ENCODE peak calls at places on chromosomes 4 and X, in nine cellular contexts. One of them, this sample, is unnamed.

GRCh38 chrX:120419465-120419864 is 49.6 kb downstream of the LAMP2 start:
- DNase-seq in AG04450: no peak
- DNase-seq in activated CD4-positive, CD25-positive, alpha-beta regulatory T cell treated with anti-CD3 and anti-CD28 coated beads, Interleukin-2, amount 50 U/mL, for 16 hours: no peak
- DNase-seq in trophoblast cell: no peak
- DNase-seq in COLO829: no peak
- DNase-seq in HT1080: no peak
- DNase-seq in heart right ventricle: no peak
- DNase-seq in heart left ventricle: no peak
- DNase-seq in BE2C: no peak
- DNase-seq in this sample: no peak

GRCh38 chr4:23614284-23614892 is 275.5 kb downstream of the PPARGC1A start:
- DNase-seq in AG04450: no peak
- DNase-seq in activated CD4-positive, CD25-positive, alpha-beta regulatory T cell treated with anti-CD3 and anti-CD28 coated beads, Interleukin-2, amount 50 U/mL, for 16 hours: no peak
- DNase-seq in trophoblast cell: peak
- DNase-seq in COLO829: peak
- DNase-seq in HT1080: peak
- DNase-seq in heart right ventricle: no peak
- DNase-seq in heart left ventricle: no peak
- DNase-seq in BE2C: peak
- DNase-seq in this sample: no peak

GRCh38 chr4:24850669-24851068 is 55.3 kb downstream of the SOD3 start:
- DNase-seq in AG04450: peak
- DNase-seq in activated CD4-positive, CD25-positive, alpha-beta regulatory T cell treated with anti-CD3 and anti-CD28 coated beads, Interleukin-2, amount 50 U/mL, for 16 hours: no peak
- DNase-seq in trophoblast cell: no peak
- DNase-seq in COLO829: peak
- DNase-seq in HT1080: peak
- DNase-seq in heart right ventricle: no peak
- DNase-seq in heart left ventricle: no peak
- DNase-seq in BE2C: no peak
- DNase-seq in this sample: peak

GRCh38 chr4:174256277-174256713 is 27.2 kb downstream of the FBXO8 start:
- DNase-seq in AG04450: no peak
- DNase-seq in activated CD4-positive, CD25-positive, alpha-beta regulatory T cell treated with anti-CD3 and anti-CD28 coated beads, Interleukin-2, amount 50 U/mL, for 16 hours: no peak
- DNase-seq in trophoblast cell: no peak
- DNase-seq in COLO829: no peak
- DNase-seq in HT1080: no peak
- DNase-seq in heart right ventricle: no peak
- DNase-seq in heart left ventricle: no peak
- DNase-seq in BE2C: no peak
- DNase-seq in this sample: peak

GRCh38 chr4:28654618-28655017 is 1794.0 kb downstream of the STIM2 start:
- DNase-seq in AG04450: no peak
- DNase-seq in activated CD4-positive, CD25-positive, alpha-beta regulatory T cell treated with anti-CD3 and anti-CD28 coated beads, Interleukin-2, amount 50 U/mL, for 16 hours: no peak
- DNase-seq in trophoblast cell: no peak
- DNase-seq in COLO829: peak
- DNase-seq in HT1080: peak
- DNase-seq in heart right ventricle: no peak
- DNase-seq in heart left ventricle: no peak
- DNase-seq in BE2C: no peak
- DNase-seq in this sample: no peak

GRCh38 chr4:25580633-25581467 is 74.8 kb upstream of the SLC34A2 start:
- DNase-seq in AG04450: no peak
- DNase-seq in activated CD4-positive, CD25-positive, alpha-beta regulatory T cell treated with anti-CD3 and anti-CD28 coated beads, Interleukin-2, amount 50 U/mL, for 16 hours: no peak
- DNase-seq in trophoblast cell: no peak
- DNase-seq in COLO829: no peak
- DNase-seq in HT1080: peak
- DNase-seq in heart right ventricle: no peak
- DNase-seq in heart left ventricle: no peak
- DNase-seq in BE2C: no peak
- DNase-seq in this sample: no peak

GRCh38 chrX:41100200-41100599 is 15.0 kb downstream of the USP9X start:
- DNase-seq in AG04450: no peak
- DNase-seq in activated CD4-positive, CD25-positive, alpha-beta regulatory T cell treated with anti-CD3 and anti-CD28 coated beads, Interleukin-2, amount 50 U/mL, for 16 hours: no peak
- DNase-seq in trophoblast cell: peak
- DNase-seq in COLO829: no peak
- DNase-seq in HT1080: no peak
- DNase-seq in heart right ventricle: no peak
- DNase-seq in heart left ventricle: no peak
- DNase-seq in BE2C: no peak
- DNase-seq in this sample: no peak

GRCh38 chrX:54926978-54927377 is 6.4 kb downstream of the TRO start:
- DNase-seq in AG04450: no peak
- DNase-seq in activated CD4-positive, CD25-positive, alpha-beta regulatory T cell treated with anti-CD3 and anti-CD28 coated beads, Interleukin-2, amount 50 U/mL, for 16 hours: no peak
- DNase-seq in trophoblast cell: no peak
- DNase-seq in COLO829: no peak
- DNase-seq in HT1080: peak
- DNase-seq in heart right ventricle: no peak
- DNase-seq in heart left ventricle: no peak
- DNase-seq in BE2C: no peak
- DNase-seq in this sample: no peak

GRCh38 chr4:37438880-37439279 is 194.3 kb downstream of the NWD2 start:
- DNase-seq in AG04450: no peak
- DNase-seq in activated CD4-positive, CD25-positive, alpha-beta regulatory T cell treated with anti-CD3 and anti-CD28 coated beads, Interleukin-2, amount 50 U/mL, for 16 hours: no peak
- DNase-seq in trophoblast cell: no peak
- DNase-seq in COLO829: no peak
- DNase-seq in HT1080: no peak
- DNase-seq in heart right ventricle: no peak
- DNase-seq in heart left ventricle: no peak
- DNase-seq in BE2C: no peak
- DNase-seq in this sample: no peak

GRCh38 chr4:124647599-124647998 is 64.9 kb downstream of the ANKRD50 start:
- DNase-seq in AG04450: no peak
- DNase-seq in activated CD4-positive, CD25-positive, alpha-beta regulatory T cell treated with anti-CD3 and anti-CD28 coated beads, Interleukin-2, amount 50 U/mL, for 16 hours: no peak
- DNase-seq in trophoblast cell: no peak
- DNase-seq in COLO829: no peak
- DNase-seq in HT1080: no peak
- DNase-seq in heart right ventricle: no peak
- DNase-seq in heart left ventricle: no peak
- DNase-seq in BE2C: no peak
- DNase-seq in this sample: no peak

GRCh38 chr4:76007089-76007559 is at the start of gene CXCL9:
- DNase-seq in AG04450: no peak
- DNase-seq in activated CD4-positive, CD25-positive, alpha-beta regulatory T cell treated with anti-CD3 and anti-CD28 coated beads, Interleukin-2, amount 50 U/mL, for 16 hours: no peak
- DNase-seq in trophoblast cell: peak
- DNase-seq in COLO829: no peak
- DNase-seq in HT1080: no peak
- DNase-seq in heart right ventricle: no peak
- DNase-seq in heart left ventricle: no peak
- DNase-seq in BE2C: no peak
- DNase-seq in this sample: no peak

GRCh38 chr4:127709456-127709855 is 20.7 kb upstream of the SLC25A31 start:
- DNase-seq in AG04450: no peak
- DNase-seq in activated CD4-positive, CD25-positive, alpha-beta regulatory T cell treated with anti-CD3 and anti-CD28 coated beads, Interleukin-2, amount 50 U/mL, for 16 hours: no peak
- DNase-seq in trophoblast cell: no peak
- DNase-seq in COLO829: no peak
- DNase-seq in HT1080: no peak
- DNase-seq in heart right ventricle: no peak
- DNase-seq in heart left ventricle: no peak
- DNase-seq in BE2C: no peak
- DNase-seq in this sample: no peak

This sample was measured in BJ.